ENCODE peak calls at places on chromosomes 6 and 20, in four cellular contexts. One of them, this sample, is unnamed.

GRCh38 chr20:38286586-38287502 is 17.1 kb upstream of the BPI start:
- DNase-seq in GM12878: no peak
- DNase-seq in H1: no peak
- DNase-seq in HepG2: peak
- DNase-seq in this sample: no peak

GRCh38 chr6:134938896-134939295 is 11.0 kb downstream of the ALDH8A1 start:
- DNase-seq in GM12878: peak
- DNase-seq in H1: no peak
- DNase-seq in HepG2: no peak
- DNase-seq in this sample: no peak

GRCh38 chr6:165984743-165985142 is 182.9 kb downstream of the TBXT start:
- DNase-seq in GM12878: no peak
- DNase-seq in H1: no peak
- DNase-seq in HepG2: no peak
- DNase-seq in this sample: no peak

GRCh38 chr6:161549977-161550655 is 276.3 kb upstream of the AGPAT4 start:
- DNase-seq in GM12878: no peak
- DNase-seq in H1: no peak
- DNase-seq in HepG2: peak
- DNase-seq in this sample: peak

GRCh38 chr6:27136978-27137814 is 110.3 kb upstream of the PRSS16 start:
- DNase-seq in GM12878: no peak
- DNase-seq in H1: no peak
- DNase-seq in HepG2: peak
- DNase-seq in this sample: no peak

GRCh38 chr6:52371656-52372151 is 9.8 kb downstream of the PAQR8 start:
- DNase-seq in GM12878: no peak
- DNase-seq in H1: no peak
- DNase-seq in HepG2: peak
- DNase-seq in this sample: no peak

GRCh38 chr6:33869121-33869520 is 65.3 kb upstream of the MLN start:
- DNase-seq in GM12878: no peak
- DNase-seq in H1: no peak
- DNase-seq in HepG2: no peak
- DNase-seq in this sample: no peak

GRCh38 chr6:45619211-45619760 is 241.6 kb upstream of the SUPT3H start:
- DNase-seq in GM12878: no peak
- DNase-seq in H1: no peak
- DNase-seq in HepG2: no peak
- DNase-seq in this sample: no peak

GRCh38 chr6:47080083-47080596 is 38.0 kb upstream of the ADGRF1 start:
- DNase-seq in GM12878: no peak
- DNase-seq in H1: no peak
- DNase-seq in HepG2: no peak
- DNase-seq in this sample: no peak

GRCh38 chr6:126897779-126898178 is 220.7 kb upstream of the RSPO3 start:
- DNase-seq in GM12878: no peak
- DNase-seq in H1: no peak
- DNase-seq in HepG2: no peak
- DNase-seq in this sample: no peak

GRCh38 chr6:4644962-4645361 is 131.2 kb upstream of the CDYL start:
- DNase-seq in GM12878: no peak
- DNase-seq in H1: no peak
- DNase-seq in HepG2: no peak
- DNase-seq in this sample: no peak

GRCh38 chr6:2970753-2971419 is 481 bp downstream of the SERPINB6 start:
- DNase-seq in GM12878: no peak
- DNase-seq in H1: no peak
- DNase-seq in HepG2: no peak
- DNase-seq in this sample: peak
- TF ChIP-seq CHD2 in GM12878: no peak
- TF ChIP-seq CHD2 in H1: no peak
- TF ChIP-seq CHD2 in HepG2: no peak
- TF ChIP-seq CHD2 in this sample: no peak

DNA sequence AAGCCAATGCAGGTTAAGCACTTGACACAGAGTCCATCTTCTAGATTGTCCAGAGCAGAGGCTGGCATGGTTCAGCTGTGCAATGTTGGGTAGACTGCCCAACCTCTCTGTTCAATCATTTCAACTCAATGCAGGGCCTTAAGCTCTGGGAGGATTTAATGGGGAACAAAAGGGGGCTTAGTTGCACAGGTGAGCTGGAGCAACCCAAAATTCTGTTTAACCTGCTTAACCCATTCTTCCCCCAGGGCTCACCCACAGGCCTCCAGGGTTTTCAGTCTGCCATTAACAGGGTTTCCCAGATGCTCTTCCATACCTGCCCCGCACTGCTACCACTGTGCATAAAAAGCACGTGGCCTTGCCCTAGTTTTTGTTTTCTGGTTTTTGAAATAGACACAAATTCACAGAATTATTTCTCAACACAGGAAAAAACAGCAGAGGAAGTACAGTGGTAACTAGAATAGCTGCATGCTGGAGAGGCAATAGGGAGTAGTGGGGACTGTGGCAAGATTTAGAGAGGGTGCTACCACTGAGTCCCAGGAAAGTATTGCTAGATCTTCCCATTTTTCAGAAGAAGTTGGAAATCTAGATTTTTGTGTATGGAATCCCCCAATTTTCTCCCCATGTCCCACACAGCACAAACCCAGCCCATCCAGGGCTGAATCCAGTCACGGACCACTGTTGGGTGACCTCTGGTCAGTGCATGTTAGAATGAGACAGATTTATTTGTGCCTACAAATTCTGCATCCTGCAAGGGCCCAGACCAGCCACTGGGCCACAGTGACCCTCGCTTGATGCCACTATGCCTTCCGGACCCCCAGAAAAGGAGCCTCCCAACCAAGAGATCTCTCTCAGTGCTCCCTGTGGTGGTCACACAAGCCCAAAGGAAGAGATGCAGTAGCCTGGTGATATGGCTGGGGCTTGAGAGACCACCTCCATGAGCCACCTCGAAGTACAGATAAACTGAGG is 4.6 kb downstream of the PTGIS start:
- DNase-seq in GM12878: no peak
- DNase-seq in H1: no peak
- DNase-seq in HepG2: no peak
- DNase-seq in this sample: no peak
- TF ChIP-seq BRCA1 in GM12878: no peak
- TF ChIP-seq BRCA1 in H1: no peak
- TF ChIP-seq BRCA1 in HepG2: no peak
- TF ChIP-seq BRCA1 in this sample: no peak

GRCh38 chr20:47875302-47876025 is 90.2 kb upstream of the SULF2 start:
- DNase-seq in GM12878: no peak
- DNase-seq in H1: no peak
- DNase-seq in HepG2: no peak
- DNase-seq in this sample: no peak
- TF ChIP-seq CHD2 in GM12878: no peak
- TF ChIP-seq CHD2 in H1: no peak
- TF ChIP-seq CHD2 in HepG2: no peak
- TF ChIP-seq CHD2 in this sample: no peak

DNA sequence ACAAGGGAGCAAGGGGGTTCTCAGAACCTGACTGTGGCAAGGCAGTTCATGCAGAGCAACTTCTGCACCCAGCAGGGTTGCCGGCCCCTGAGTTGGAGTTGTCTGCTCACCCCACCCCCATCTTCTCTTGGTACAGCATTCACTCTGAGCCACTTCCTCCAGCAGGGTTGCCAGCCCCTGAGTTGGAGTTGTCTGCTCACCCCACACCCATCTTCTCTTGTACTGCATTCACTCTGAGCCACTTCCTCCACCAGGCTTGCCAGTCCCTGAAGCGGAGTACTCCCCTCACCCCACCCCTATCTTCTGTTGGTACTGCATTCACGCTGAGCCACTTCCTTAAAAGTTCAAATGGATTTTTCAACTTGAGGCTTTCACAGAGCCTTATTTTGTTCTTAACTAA is 79.7 kb upstream of the SYNDIG1 start:
- DNase-seq in GM12878: no peak
- DNase-seq in H1: no peak
- DNase-seq in HepG2: no peak
- DNase-seq in this sample: no peak
- TF ChIP-seq BRCA1 in GM12878: no peak
- TF ChIP-seq BRCA1 in H1: no peak
- TF ChIP-seq BRCA1 in HepG2: no peak
- TF ChIP-seq BRCA1 in this sample: no peak

GRCh38 chr20:63367446-63368055 is 6.4 kb upstream of the CHRNA4 start:
- DNase-seq in GM12878: no peak
- DNase-seq in H1: no peak
- DNase-seq in HepG2: peak
- DNase-seq in this sample: no peak
- TF ChIP-seq CHD2 in GM12878: no peak
- TF ChIP-seq CHD2 in H1: no peak
- TF ChIP-seq CHD2 in HepG2: no peak
- TF ChIP-seq CHD2 in this sample: no peak